ENCODE peak calls at places on chromosome 2, in seven cellular contexts. One of them, this sample, is unnamed.

GRCh38 chr2:211722928-211723327 is 815.7 kb downstream of the ERBB4 start:
- DNase-seq in thoracic aorta: no peak
- DNase-seq in RWPE2: no peak
- DNase-seq in cardiac muscle cell: no peak
- DNase-seq in heart right ventricle: no peak
- DNase-seq in body of pancreas: no peak
- DNase-seq in ovary: no peak
- DNase-seq in this sample: no peak

GRCh38 chr2:20671036-20671735 is 4.2 kb downstream of the GDF7 start:
- DNase-seq in ovary: no peak
- DNase-seq in cardiac muscle cell: no peak
- DNase-seq in heart right ventricle: no peak
- DNase-seq in body of pancreas: no peak
- DNase-seq in RWPE2: no peak
- DNase-seq in thoracic aorta: no peak
- DNase-seq in this sample: no peak

GRCh38 chr2:7044253-7045250 is 127.3 kb downstream of the RNF144A start:
- DNase-seq in heart right ventricle: peak; percentile 68
- DNase-seq in body of pancreas: peak; percentile 69
- DNase-seq in thoracic aorta: no peak
- DNase-seq in RWPE2: no peak
- DNase-seq in ovary: peak; percentile 49
- DNase-seq in cardiac muscle cell: peak; percentile 49
- DNase-seq in this sample: peak; percentile 65

GRCh38 chr2:166127217-166128155 is at the start of gene SCN1A:
- DNase-seq in cardiac muscle cell: peak; percentile 50
- DNase-seq in ovary: no peak
- DNase-seq in thoracic aorta: no peak
- DNase-seq in body of pancreas: no peak
- DNase-seq in RWPE2: no peak
- DNase-seq in heart right ventricle: no peak
- DNase-seq in this sample: no peak

GRCh38 chr2:191571163-191571769 is 106.7 kb upstream of the NABP1 start:
- DNase-seq in RWPE2: no peak
- DNase-seq in cardiac muscle cell: no peak
- DNase-seq in thoracic aorta: no peak
- DNase-seq in heart right ventricle: no peak
- DNase-seq in ovary: no peak
- DNase-seq in body of pancreas: no peak
- DNase-seq in this sample: no peak

GRCh38 chr2:9547272-9547991 is 8.2 kb downstream of the ADAM17 start:
- DNase-seq in heart right ventricle: no peak
- DNase-seq in ovary: no peak
- DNase-seq in cardiac muscle cell: no peak
- DNase-seq in RWPE2: no peak
- DNase-seq in body of pancreas: no peak
- DNase-seq in thoracic aorta: no peak
- DNase-seq in this sample: no peak

GRCh38 chr2:141557329-141558098 is 573.3 kb downstream of the LRP1B start:
- DNase-seq in RWPE2: no peak
- DNase-seq in body of pancreas: no peak
- DNase-seq in cardiac muscle cell: no peak
- DNase-seq in heart right ventricle: no peak
- DNase-seq in ovary: no peak
- DNase-seq in thoracic aorta: no peak
- DNase-seq in this sample: no peak

GRCh38 chr2:10765461-10765860 is 44.0 kb downstream of the ATP6V1C2 start:
- DNase-seq in thoracic aorta: no peak
- DNase-seq in RWPE2: no peak
- DNase-seq in body of pancreas: no peak
- DNase-seq in ovary: no peak
- DNase-seq in cardiac muscle cell: no peak
- DNase-seq in heart right ventricle: no peak
- DNase-seq in this sample: no peak

GRCh38 chr2:99602475-99602874 is 112.7 kb upstream of the REV1 start:
- DNase-seq in RWPE2: no peak
- DNase-seq in heart right ventricle: no peak
- DNase-seq in cardiac muscle cell: no peak
- DNase-seq in body of pancreas: no peak
- DNase-seq in ovary: no peak
- DNase-seq in thoracic aorta: no peak
- DNase-seq in this sample: no peak

GRCh38 chr2:205660521-205661124 is 21.7 kb upstream of the NRP2 start:
- DNase-seq in body of pancreas: no peak
- DNase-seq in RWPE2: no peak
- DNase-seq in cardiac muscle cell: peak; percentile 48
- DNase-seq in heart right ventricle: no peak
- DNase-seq in ovary: no peak
- DNase-seq in thoracic aorta: no peak
- DNase-seq in this sample: no peak

GRCh38 chr2:81060971-81061370 is 756.4 kb upstream of the LRRTM1 start:
- DNase-seq in RWPE2: no peak
- DNase-seq in thoracic aorta: no peak
- DNase-seq in ovary: no peak
- DNase-seq in body of pancreas: no peak
- DNase-seq in heart right ventricle: no peak
- DNase-seq in cardiac muscle cell: no peak
- DNase-seq in this sample: no peak

GRCh38 chr2:1494906-1495305 is 81.6 kb downstream of the TPO start:
- DNase-seq in heart right ventricle: no peak
- DNase-seq in thoracic aorta: no peak
- DNase-seq in cardiac muscle cell: no peak
- DNase-seq in body of pancreas: no peak
- DNase-seq in RWPE2: peak; percentile 15
- DNase-seq in ovary: no peak
- DNase-seq in this sample: no peak

GRCh38 chr2:216029416-216030129 is 16.2 kb upstream of the MREG start:
- DNase-seq in cardiac muscle cell: no peak
- DNase-seq in heart right ventricle: no peak
- DNase-seq in ovary: no peak
- DNase-seq in body of pancreas: no peak
- DNase-seq in thoracic aorta: no peak
- DNase-seq in RWPE2: no peak
- DNase-seq in this sample: no peak

GRCh38 chr2:128315122-128315828 is 3.4 kb downstream of the HS6ST1 start:
- DNase-seq in ovary: no peak
- DNase-seq in thoracic aorta: no peak
- DNase-seq in body of pancreas: peak; percentile 31
- DNase-seq in heart right ventricle: no peak
- DNase-seq in RWPE2: no peak
- DNase-seq in cardiac muscle cell: no peak
- DNase-seq in this sample: no peak

GRCh38 chr2:241279413-241279812 is 36.1 kb downstream of the HDLBP start:
- DNase-seq in ovary: no peak
- DNase-seq in body of pancreas: no peak
- DNase-seq in thoracic aorta: no peak
- DNase-seq in heart right ventricle: no peak
- DNase-seq in RWPE2: no peak
- DNase-seq in cardiac muscle cell: no peak
- DNase-seq in this sample: no peak

GRCh38 chr2:240401781-240402551 is 33.5 kb upstream of the GPC1 start:
- DNase-seq in thoracic aorta: no peak
- DNase-seq in ovary: peak; percentile 5
- DNase-seq in cardiac muscle cell: no peak
- DNase-seq in RWPE2: no peak
- DNase-seq in body of pancreas: no peak
- DNase-seq in heart right ventricle: no peak
- DNase-seq in this sample: peak; percentile 6

GRCh38 chr2:23564618-23564967 is 179.6 kb downstream of the KLHL29 start:
- DNase-seq in heart right ventricle: no peak
- DNase-seq in thoracic aorta: no peak
- DNase-seq in body of pancreas: no peak
- DNase-seq in ovary: no peak
- DNase-seq in cardiac muscle cell: no peak
- DNase-seq in RWPE2: no peak
- DNase-seq in this sample: no peak

GRCh38 chr2:73894475-73894850 is 1.7 kb downstream of the ACTG2 start:
- DNase-seq in cardiac muscle cell: no peak
- DNase-seq in ovary: no peak
- DNase-seq in RWPE2: no peak
- DNase-seq in heart right ventricle: no peak
- DNase-seq in body of pancreas: no peak
- DNase-seq in thoracic aorta: no peak
- DNase-seq in this sample: no peak

GRCh38 chr2:105125428-105125827 is 87.6 kb downstream of the MRPS9 start:
- DNase-seq in cardiac muscle cell: no peak
- DNase-seq in body of pancreas: no peak
- DNase-seq in ovary: no peak
- DNase-seq in RWPE2: no peak
- DNase-seq in thoracic aorta: no peak
- DNase-seq in heart right ventricle: no peak
- DNase-seq in this sample: no peak

GRCh38 chr2:33426666-33427231 is 49.7 kb upstream of the RASGRP3 start:
- DNase-seq in cardiac muscle cell: peak; percentile 86
- DNase-seq in body of pancreas: peak; percentile 55
- DNase-seq in RWPE2: no peak
- DNase-seq in ovary: no peak
- DNase-seq in heart right ventricle: peak; percentile 73
- DNase-seq in thoracic aorta: no peak
- DNase-seq in this sample: no peak

DNA sequence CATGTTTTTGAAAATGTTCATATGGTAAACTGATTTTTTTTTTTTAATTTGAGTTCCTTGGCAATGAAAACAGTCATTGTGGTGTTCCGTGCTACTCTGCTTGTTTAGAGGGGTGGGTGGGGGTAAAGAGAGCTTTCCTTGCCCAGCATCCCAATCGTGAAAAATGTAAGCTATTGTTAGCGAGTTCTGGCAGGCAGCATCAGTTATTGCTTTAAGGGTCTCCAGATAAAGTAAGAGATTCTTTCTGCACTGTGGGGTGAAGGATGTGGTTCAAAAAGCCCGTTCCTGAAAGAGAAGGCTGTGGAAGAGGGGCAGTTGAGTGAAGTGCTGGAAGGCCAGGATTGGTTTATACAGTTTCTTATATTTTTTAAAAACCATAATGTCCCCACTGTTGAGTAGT is 118.4 kb downstream of the TANC1 start:
- DNase-seq in heart right ventricle: no peak
- DNase-seq in ovary: no peak
- DNase-seq in cardiac muscle cell: no peak
- DNase-seq in thoracic aorta: no peak
- DNase-seq in RWPE2: no peak
- DNase-seq in body of pancreas: no peak
- DNase-seq in this sample: no peak
- H3K4me1 ChIP-seq in heart right ventricle: peaks cover 100% of the 10 kb centered on the region
- H3K4me1 ChIP-seq in ovary: peaks cover 38% of the 10 kb centered on the region
- H3K4me1 ChIP-seq in cardiac muscle cell: peaks cover 41% of the 10 kb centered on the region
- H3K4me1 ChIP-seq in thoracic aorta: peaks cover 56% of the 10 kb centered on the region
- H3K4me1 ChIP-seq in RWPE2: peaks cover 41% of the 10 kb centered on the region
- H3K4me1 ChIP-seq in body of pancreas: peaks cover 47% of the 10 kb centered on the region
- H3K4me1 ChIP-seq in this sample: peaks cover 35% of the 10 kb centered on the region

GRCh38 chr2:147388217-147388616 is 456.6 kb upstream of the ACVR2A start:
- DNase-seq in RWPE2: no peak
- DNase-seq in cardiac muscle cell: no peak
- DNase-seq in thoracic aorta: no peak
- DNase-seq in ovary: no peak
- DNase-seq in body of pancreas: no peak
- DNase-seq in heart right ventricle: no peak
- DNase-seq in this sample: no peak

GRCh38 chr2:147385600-147385999 is 459.2 kb upstream of the ACVR2A start:
- DNase-seq in ovary: no peak
- DNase-seq in cardiac muscle cell: no peak
- DNase-seq in thoracic aorta: no peak
- DNase-seq in heart right ventricle: no peak
- DNase-seq in RWPE2: no peak
- DNase-seq in body of pancreas: no peak
- DNase-seq in this sample: no peak

GRCh38 chr2:147389218-147389617 is 455.6 kb upstream of the ACVR2A start:
- DNase-seq in ovary: no peak
- DNase-seq in body of pancreas: no peak
- DNase-seq in heart right ventricle: no peak
- DNase-seq in thoracic aorta: no peak
- DNase-seq in cardiac muscle cell: no peak
- DNase-seq in RWPE2: no peak
- DNase-seq in this sample: no peak

GRCh38 chr2:147384659-147385058 is 460.2 kb upstream of the ACVR2A start:
- DNase-seq in cardiac muscle cell: no peak
- DNase-seq in body of pancreas: no peak
- DNase-seq in ovary: no peak
- DNase-seq in RWPE2: no peak
- DNase-seq in thoracic aorta: no peak
- DNase-seq in heart right ventricle: no peak
- DNase-seq in this sample: no peak

GRCh38 chr2:147386284-147386683 is 458.5 kb upstream of the ACVR2A start:
- DNase-seq in thoracic aorta: no peak
- DNase-seq in heart right ventricle: no peak
- DNase-seq in ovary: no peak
- DNase-seq in RWPE2: no peak
- DNase-seq in body of pancreas: no peak
- DNase-seq in cardiac muscle cell: no peak
- DNase-seq in this sample: no peak
- H3K4me1 ChIP-seq in thoracic aorta: no peaks in the 10 kb centered on the region
- H3K4me1 ChIP-seq in heart right ventricle: no peaks in the 10 kb centered on the region
- H3K4me1 ChIP-seq in ovary: no peaks in the 10 kb centered on the region
- H3K4me1 ChIP-seq in RWPE2: no peaks in the 10 kb centered on the region
- H3K4me1 ChIP-seq in body of pancreas: no peaks in the 10 kb centered on the region
- H3K4me1 ChIP-seq in cardiac muscle cell: peaks cover 3% of the 10 kb centered on the region
- H3K4me1 ChIP-seq in this sample: no peaks in the 10 kb centered on the region

DNA sequence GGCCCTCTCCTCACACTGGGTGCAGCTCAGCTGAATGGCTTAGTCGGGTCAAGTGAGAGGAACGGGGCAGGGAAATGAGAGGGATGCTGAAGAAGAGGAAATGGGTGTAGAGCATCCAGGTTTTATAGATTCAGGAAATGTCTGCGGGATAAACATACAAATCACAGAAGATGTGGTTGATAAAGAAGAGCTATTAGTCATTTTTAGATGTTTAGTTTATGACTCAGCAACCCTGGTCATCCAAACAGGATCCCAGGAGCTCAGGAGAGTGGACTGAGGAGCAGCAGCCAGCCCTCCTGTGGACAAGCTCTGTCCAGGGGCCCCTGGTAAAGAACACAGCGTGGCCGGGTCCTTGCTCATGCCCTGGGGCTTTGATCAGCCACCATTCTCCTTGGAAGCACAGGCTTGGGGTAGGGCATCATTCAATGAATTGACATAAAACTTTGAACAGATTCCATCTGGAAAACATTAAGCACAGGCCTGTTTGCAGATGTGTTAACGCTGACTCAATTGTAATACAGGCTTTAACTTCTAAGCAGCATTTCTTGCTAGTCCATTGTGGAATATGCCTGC is 83.0 kb downstream of the NPAS2 start:
- DNase-seq in thoracic aorta: no peak
- DNase-seq in body of pancreas: no peak
- DNase-seq in cardiac muscle cell: no peak
- DNase-seq in ovary: no peak
- DNase-seq in heart right ventricle: no peak
- DNase-seq in RWPE2: peak; percentile 87
- DNase-seq in this sample: no peak
- H3K4me1 ChIP-seq in thoracic aorta: no peaks in the 10 kb centered on the region
- H3K4me1 ChIP-seq in body of pancreas: peaks cover 13% of the 10 kb centered on the region
- H3K4me1 ChIP-seq in cardiac muscle cell: peaks cover 5% of the 10 kb centered on the region
- H3K4me1 ChIP-seq in ovary: no peaks in the 10 kb centered on the region
- H3K4me1 ChIP-seq in heart right ventricle: peaks cover 53% of the 10 kb centered on the region
- H3K4me1 ChIP-seq in RWPE2: peaks cover 32% of the 10 kb centered on the region
- H3K4me1 ChIP-seq in this sample: no peaks in the 10 kb centered on the region

DNA sequence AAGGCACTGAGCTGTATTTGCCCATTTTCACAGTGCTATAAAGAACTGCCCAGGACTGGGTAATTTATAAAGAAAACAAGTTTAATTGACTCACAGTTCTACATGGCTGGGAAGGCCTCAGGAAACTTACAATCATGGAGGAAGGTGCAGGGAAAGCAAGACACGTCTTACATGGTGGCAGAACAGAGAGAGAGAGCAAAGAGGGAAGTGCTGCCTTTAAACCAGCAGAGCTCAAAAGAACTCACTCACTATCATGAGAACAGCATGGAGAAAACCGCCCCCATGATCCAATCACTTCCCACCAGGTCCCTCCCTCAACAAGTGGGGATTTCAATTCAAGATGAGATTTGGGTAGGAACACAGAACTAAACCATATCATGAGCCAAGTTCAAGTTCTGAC is 62.8 kb upstream of the PPP1CB start:
- DNase-seq in thoracic aorta: no peak
- DNase-seq in body of pancreas: no peak
- DNase-seq in heart right ventricle: no peak
- DNase-seq in ovary: no peak
- DNase-seq in RWPE2: no peak
- DNase-seq in cardiac muscle cell: no peak
- DNase-seq in this sample: no peak
- H3K4me1 ChIP-seq in thoracic aorta: peaks cover 3% of the 10 kb centered on the region
- H3K4me1 ChIP-seq in body of pancreas: peaks cover 12% of the 10 kb centered on the region
- H3K4me1 ChIP-seq in heart right ventricle: peaks cover 26% of the 10 kb centered on the region
- H3K4me1 ChIP-seq in ovary: peaks cover 8% of the 10 kb centered on the region
- H3K4me1 ChIP-seq in RWPE2: peaks cover 13% of the 10 kb centered on the region
- H3K4me1 ChIP-seq in cardiac muscle cell: peaks cover 26% of the 10 kb centered on the region
- H3K4me1 ChIP-seq in this sample: peaks cover 28% of the 10 kb centered on the region